ENCODE peak calls at places on chromosome 18, in four cellular contexts. One of them, this sample, is unnamed. For H3K79me2, the result is how much of the 10 kb centered on the place peaks cover.

GRCh38 chr18:7272268-7273049 is 41.6 kb downstream of the LRRC30 start:
- DNase-seq in H9: peak
- DNase-seq in trophoblast cell: peak
- DNase-seq in H1: peak
- DNase-seq in this sample: peak

GRCh38 chr18:73774836-73775509 is 372.7 kb downstream of the FBXO15 start:
- DNase-seq in H9: peak
- DNase-seq in trophoblast cell: no peak
- DNase-seq in H1: no peak
- DNase-seq in this sample: peak

GRCh38 chr18:8177330-8178016 is 431.8 kb upstream of the RAB12 start:
- DNase-seq in H9: peak
- DNase-seq in trophoblast cell: peak
- DNase-seq in H1: no peak
- DNase-seq in this sample: peak

GRCh38 chr18:49081511-49082146 is 130.9 kb upstream of the SMAD7 start:
- DNase-seq in H9: no peak
- DNase-seq in trophoblast cell: no peak
- DNase-seq in H1: no peak
- DNase-seq in this sample: no peak

GRCh38 chr18:2970762-2971659 is 41.9 kb downstream of the LPIN2 start:
- DNase-seq in H9: no peak
- DNase-seq in trophoblast cell: no peak
- DNase-seq in H1: no peak
- DNase-seq in this sample: no peak

GRCh38 chr18:11956371-11957308 is 24.7 kb upstream of the IMPA2 start:
- DNase-seq in H9: peak
- DNase-seq in trophoblast cell: peak
- DNase-seq in H1: no peak
- DNase-seq in this sample: no peak

GRCh38 chr18:71249791-71250190 is 960.9 kb downstream of the SOCS6 start:
- DNase-seq in H9: no peak
- DNase-seq in trophoblast cell: no peak
- DNase-seq in H1: no peak
- DNase-seq in this sample: no peak

GRCh38 chr18:4358618-4359017 is 96.5 kb downstream of the DLGAP1 start:
- DNase-seq in H9: peak
- DNase-seq in trophoblast cell: no peak
- DNase-seq in H1: peak
- DNase-seq in this sample: peak

GRCh38 chr18:63410792-63411191 is 11.5 kb downstream of the VPS4B start:
- DNase-seq in H9: no peak
- DNase-seq in trophoblast cell: no peak
- DNase-seq in H1: no peak
- DNase-seq in this sample: no peak

GRCh38 chr18:5668087-5668715 is 124.4 kb upstream of the EPB41L3 start:
- DNase-seq in H9: no peak
- DNase-seq in trophoblast cell: no peak
- DNase-seq in H1: no peak
- DNase-seq in this sample: no peak

GRCh38 chr18:36255072-36255708 is 42.3 kb upstream of the FHOD3 start:
- DNase-seq in H9: no peak
- DNase-seq in trophoblast cell: no peak
- DNase-seq in H1: peak
- DNase-seq in this sample: no peak

GRCh38 chr18:12282436-12283039 is 25.5 kb upstream of the TUBB6 start:
- DNase-seq in H9: no peak
- DNase-seq in trophoblast cell: peak
- DNase-seq in H1: no peak
- DNase-seq in this sample: peak

GRCh38 chr18:3472681-3473544 is 22.9 kb downstream of the TGIF1 start:
- DNase-seq in H9: no peak
- DNase-seq in trophoblast cell: no peak
- DNase-seq in H1: no peak
- DNase-seq in this sample: no peak

GRCh38 chr18:32930695-32931301 is 158.0 kb upstream of the KLHL14 start:
- DNase-seq in H9: no peak
- DNase-seq in trophoblast cell: no peak
- DNase-seq in H1: no peak
- DNase-seq in this sample: peak

GRCh38 chr18:72700961-72701710 is 157.0 kb upstream of the CBLN2 start:
- DNase-seq in H9: no peak
- DNase-seq in trophoblast cell: no peak
- DNase-seq in H1: no peak
- DNase-seq in this sample: peak

GRCh38 chr18:46416706-46417638 is 240.0 kb downstream of the LOXHD1 start:
- DNase-seq in H9: peak
- DNase-seq in trophoblast cell: no peak
- DNase-seq in H1: no peak
- DNase-seq in this sample: peak

GRCh38 chr18:43278401-43278800 is 1.1 kb upstream of the SYT4 start:
- DNase-seq in H9: no peak
- DNase-seq in trophoblast cell: no peak
- DNase-seq in H1: no peak
- DNase-seq in this sample: no peak

GRCh38 chr18:61948196-61948800 is 55.5 kb upstream of the RNF152 start:
- DNase-seq in H9: no peak
- DNase-seq in trophoblast cell: no peak
- DNase-seq in H1: no peak
- DNase-seq in this sample: no peak

GRCh38 chr18:37668971-37669747 is 103.6 kb upstream of the CELF4 start:
- DNase-seq in H9: peak
- DNase-seq in trophoblast cell: no peak
- DNase-seq in H1: no peak
- DNase-seq in this sample: peak

GRCh38 chr18:28961669-28962228 is 784.8 kb upstream of the CDH2 start:
- DNase-seq in H9: peak
- DNase-seq in trophoblast cell: no peak
- DNase-seq in H1: peak
- DNase-seq in this sample: peak

GRCh38 chr18:25453556-25454269 is 101.7 kb upstream of the ZNF521 start:
- DNase-seq in H9: no peak
- DNase-seq in trophoblast cell: no peak
- DNase-seq in H1: no peak
- DNase-seq in this sample: no peak

GRCh38 chr18:4836146-4836545 is 360.9 kb downstream of the AKAIN1 start:
- DNase-seq in H9: no peak
- DNase-seq in trophoblast cell: no peak
- DNase-seq in H1: no peak
- DNase-seq in this sample: no peak

GRCh38 chr18:62878305-62878704 is 163.0 kb downstream of the PHLPP1 start:
- DNase-seq in H9: no peak
- DNase-seq in trophoblast cell: no peak
- DNase-seq in H1: no peak
- DNase-seq in this sample: peak

GRCh38 chr18:79394438-79395307 is 1.1 kb upstream of the NFATC1 start:
- DNase-seq in H9: no peak
- DNase-seq in trophoblast cell: peak
- DNase-seq in H1: peak
- DNase-seq in this sample: peak

GRCh38 chr18:44816028-44816427 is 135.3 kb downstream of the SETBP1 start:
- DNase-seq in H9: no peak
- DNase-seq in trophoblast cell: no peak
- DNase-seq in H1: peak
- DNase-seq in this sample: no peak

GRCh38 chr18:43422483-43422882 is 145.2 kb upstream of the SYT4 start:
- DNase-seq in H9: peak
- DNase-seq in trophoblast cell: no peak
- DNase-seq in H1: no peak
- DNase-seq in this sample: peak

GRCh38 chr18:45168883-45169585 is 446.2 kb upstream of the SLC14A2 start:
- DNase-seq in H9: no peak
- DNase-seq in trophoblast cell: peak
- DNase-seq in H1: no peak
- DNase-seq in this sample: no peak

GRCh38 chr18:323253-323622 is 55.4 kb upstream of the THOC1 start:
- DNase-seq in H9: no peak
- DNase-seq in trophoblast cell: peak
- DNase-seq in H1: no peak
- DNase-seq in this sample: no peak

GRCh38 chr18:49623571-49623970 is 61.7 kb downstream of the LIPG start:
- DNase-seq in H9: no peak
- DNase-seq in trophoblast cell: peak
- DNase-seq in H1: no peak
- DNase-seq in this sample: no peak

GRCh38 chr18:57727952-57728807 is 74.9 kb downstream of the ATP8B1 start:
- DNase-seq in H9: no peak
- DNase-seq in trophoblast cell: no peak
- DNase-seq in H1: no peak
- DNase-seq in this sample: no peak

GRCh38 chr18:29644276-29644675 is 1398.3 kb downstream of the DSC3 start:
- DNase-seq in H9: no peak
- DNase-seq in trophoblast cell: no peak
- DNase-seq in H1: no peak
- DNase-seq in this sample: no peak

GRCh38 chr18:5463390-5463789 is 80.4 kb downstream of the EPB41L3 start:
- DNase-seq in H9: no peak
- DNase-seq in trophoblast cell: peak
- DNase-seq in H1: no peak
- DNase-seq in this sample: peak

GRCh38 chr18:76376668-76377358 is 118.2 kb downstream of the ZNF516 start:
- DNase-seq in H9: no peak
- DNase-seq in trophoblast cell: no peak
- DNase-seq in H1: no peak
- DNase-seq in this sample: no peak

GRCh38 chr18:21739604-21740473 is 753 bp upstream of the MIB1 start:
- DNase-seq in H9: peak
- DNase-seq in trophoblast cell: no peak
- DNase-seq in H1: no peak
- DNase-seq in this sample: no peak

GRCh38 chr18:43772907-43773306 is 495.6 kb upstream of the SYT4 start:
- DNase-seq in H9: no peak
- DNase-seq in trophoblast cell: no peak
- DNase-seq in H1: no peak
- DNase-seq in this sample: no peak

GRCh38 chr18:74682998-74683311 is 85.3 kb downstream of the ZNF407 start:
- DNase-seq in H9: no peak
- DNase-seq in trophoblast cell: no peak
- DNase-seq in H1: no peak
- DNase-seq in this sample: no peak

GRCh38 chr18:24266124-24266523 is 127.3 kb downstream of the CABYR start:
- DNase-seq in H9: no peak
- DNase-seq in trophoblast cell: no peak
- DNase-seq in H1: no peak
- DNase-seq in this sample: no peak
- H3K79me2 ChIP-seq in H9: under half
- H3K79me2 ChIP-seq in trophoblast cell: under half
- H3K79me2 ChIP-seq in H1: under half
- H3K79me2 ChIP-seq in this sample: under half

GRCh38 chr18:50679656-50680055 is 119.8 kb downstream of the MAPK4 start:
- DNase-seq in H9: no peak
- DNase-seq in trophoblast cell: no peak
- DNase-seq in H1: no peak
- DNase-seq in this sample: no peak
- H3K18ac ChIP-seq in H9: no peak
- H3K18ac ChIP-seq in trophoblast cell: no peak
- H3K18ac ChIP-seq in H1: no peak
- H3K18ac ChIP-seq in this sample: no peak

GRCh38 chr18:9594782-9595181 is 19.6 kb downstream of the PPP4R1 start:
- DNase-seq in H9: no peak
- DNase-seq in trophoblast cell: no peak
- DNase-seq in H1: no peak
- DNase-seq in this sample: no peak
- H2BK5ac ChIP-seq in H9: no peak
- H2BK5ac ChIP-seq in trophoblast cell: no peak
- H2BK5ac ChIP-seq in H1: no peak
- H2BK5ac ChIP-seq in this sample: no peak

GRCh38 chr18:55425698-55426097 is 162.3 kb downstream of the TCF4 start:
- DNase-seq in H9: no peak
- DNase-seq in trophoblast cell: no peak
- DNase-seq in H1: no peak
- DNase-seq in this sample: no peak
- H3K79me2 ChIP-seq in H9: under half
- H3K79me2 ChIP-seq in trophoblast cell: under half
- H3K79me2 ChIP-seq in H1: under half
- H3K79me2 ChIP-seq in this sample: under half

DNA sequence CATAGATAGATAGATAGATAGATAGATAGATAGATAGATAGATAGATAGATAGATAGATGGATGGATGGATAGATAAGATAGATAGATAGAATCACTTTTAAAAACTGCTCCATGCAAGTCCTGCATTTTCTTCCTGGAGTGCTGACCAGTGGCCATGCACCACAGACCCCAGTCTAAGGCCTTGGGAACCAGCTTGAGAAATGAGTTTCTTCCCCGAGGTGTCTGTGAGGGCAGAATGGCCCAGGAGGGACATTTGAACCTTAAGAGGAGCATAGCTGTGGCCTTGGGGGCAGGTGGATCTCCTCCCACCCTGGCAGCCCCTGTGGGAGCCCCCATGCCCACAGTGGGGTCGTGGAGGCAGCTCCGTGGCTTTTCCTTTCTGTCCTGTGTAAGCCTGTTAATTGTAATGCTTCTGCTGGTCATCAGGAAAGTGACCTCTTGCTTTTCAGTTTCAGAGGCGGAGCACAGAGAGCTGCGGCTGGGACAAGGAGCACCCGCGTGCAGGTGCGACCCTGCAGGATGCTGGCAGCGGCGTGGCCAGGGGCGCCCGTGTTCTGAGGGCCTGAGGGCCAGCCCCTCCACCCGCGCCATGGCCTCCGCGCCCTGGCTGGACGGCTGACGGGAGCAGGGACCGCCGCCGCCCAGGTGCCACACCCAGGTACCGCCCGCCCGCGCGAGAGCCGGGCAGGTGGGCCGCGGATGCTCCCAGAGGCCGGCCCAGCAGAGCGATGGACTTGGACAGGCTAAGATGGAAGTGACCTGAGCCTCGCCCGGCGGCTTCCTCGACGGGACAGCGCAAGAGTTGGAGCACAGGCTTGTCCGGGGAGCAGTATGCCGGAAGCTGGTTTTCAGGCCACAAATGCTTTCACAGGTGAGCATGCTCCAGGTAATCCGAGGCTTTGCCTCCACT is 168.6 kb downstream of the LDLRAD4 start:
- DNase-seq in H9: no peak
- DNase-seq in trophoblast cell: no peak
- DNase-seq in H1: no peak
- DNase-seq in this sample: no peak
- H3K18ac ChIP-seq in H9: no peak
- H3K18ac ChIP-seq in trophoblast cell: no peak
- H3K18ac ChIP-seq in H1: no peak
- H3K18ac ChIP-seq in this sample: no peak

GRCh38 chr18:23228102-23229051 is 93.1 kb downstream of the CABLES1 start:
- DNase-seq in H9: no peak
- DNase-seq in trophoblast cell: no peak
- DNase-seq in H1: no peak
- DNase-seq in this sample: peak
- H2BK5ac ChIP-seq in H9: no peak
- H2BK5ac ChIP-seq in trophoblast cell: no peak
- H2BK5ac ChIP-seq in H1: no peak
- H2BK5ac ChIP-seq in this sample: no peak

This sample was measured in mesendoderm.